ENCODE peak calls at places on chromosomes 6 and 20, in four cellular contexts. One of them, this sample, is unnamed. For H3K36me3, the result is how much of the 10 kb centered on the place peaks cover.

GRCh38 chr6:11710221-11710836 is 68.3 kb downstream of the ADTRP start:
- DNase-seq in ascending aorta: no peak
- DNase-seq in hepatocyte: no peak
- DNase-seq in testis: no peak
- DNase-seq in this sample: no peak

GRCh38 chr20:15991279-15991678 is 582.0 kb downstream of the KIF16B start:
- DNase-seq in ascending aorta: no peak
- DNase-seq in hepatocyte: no peak
- DNase-seq in testis: no peak
- DNase-seq in this sample: no peak

GRCh38 chr6:166998256-166999144 is 697 bp upstream of the CEP43 start:
- DNase-seq in ascending aorta: no peak
- DNase-seq in hepatocyte: peak
- DNase-seq in testis: peak
- DNase-seq in this sample: no peak

GRCh38 chr20:24778585-24779031 is 170.5 kb upstream of the CST7 start:
- DNase-seq in ascending aorta: no peak
- DNase-seq in hepatocyte: no peak
- DNase-seq in testis: no peak
- DNase-seq in this sample: no peak

GRCh38 chr6:156776841-156777576 is at the start of gene ARID1B:
- DNase-seq in ascending aorta: no peak
- DNase-seq in hepatocyte: peak
- DNase-seq in testis: peak
- DNase-seq in this sample: peak

GRCh38 chr6:137817219-137817618 is 49.8 kb upstream of the TNFAIP3 start:
- DNase-seq in ascending aorta: no peak
- DNase-seq in hepatocyte: no peak
- DNase-seq in testis: no peak
- DNase-seq in this sample: no peak

GRCh38 chr6:3999800-4000661 is 78.9 kb downstream of the FAM217A start:
- DNase-seq in ascending aorta: no peak
- DNase-seq in hepatocyte: no peak
- DNase-seq in testis: no peak
- DNase-seq in this sample: no peak

GRCh38 chr6:93799226-93799625 is 379.9 kb upstream of the EPHA7 start:
- DNase-seq in ascending aorta: no peak
- DNase-seq in hepatocyte: no peak
- DNase-seq in testis: no peak
- DNase-seq in this sample: no peak

GRCh38 chr20:32763202-32763999 is 1.2 kb downstream of the DNMT3B start:
- DNase-seq in ascending aorta: no peak
- DNase-seq in hepatocyte: peak
- DNase-seq in testis: peak
- DNase-seq in this sample: no peak

GRCh38 chr6:30322527-30323501 is 3.9 kb upstream of the TRIM39 start:
- DNase-seq in ascending aorta: no peak
- DNase-seq in hepatocyte: no peak
- DNase-seq in testis: no peak
- DNase-seq in this sample: no peak

GRCh38 chr20:44011251-44011940 is 96.7 kb downstream of the TOX2 start:
- DNase-seq in ascending aorta: no peak
- DNase-seq in hepatocyte: no peak
- DNase-seq in testis: no peak
- DNase-seq in this sample: no peak

GRCh38 chr20:63708301-63709148 is 686 bp downstream of the ZGPAT start:
- DNase-seq in ascending aorta: no peak
- DNase-seq in hepatocyte: peak
- DNase-seq in testis: peak
- DNase-seq in this sample: no peak

GRCh38 chr6:147063469-147064031 is 140.7 kb upstream of the STXBP5 start:
- DNase-seq in ascending aorta: no peak
- DNase-seq in hepatocyte: no peak
- DNase-seq in testis: no peak
- DNase-seq in this sample: no peak

GRCh38 chr6:37381579-37381978 is 27.8 kb downstream of the RNF8 start:
- DNase-seq in ascending aorta: no peak
- DNase-seq in hepatocyte: peak
- DNase-seq in testis: peak
- DNase-seq in this sample: no peak

GRCh38 chr20:35575958-35576357 is 34.1 kb downstream of the ERGIC3 start:
- DNase-seq in ascending aorta: no peak
- DNase-seq in hepatocyte: peak
- DNase-seq in testis: no peak
- DNase-seq in this sample: no peak

GRCh38 chr20:36447101-36447500 is 94.2 kb upstream of the MYL9 start:
- DNase-seq in ascending aorta: no peak
- DNase-seq in hepatocyte: peak
- DNase-seq in testis: no peak
- DNase-seq in this sample: no peak

GRCh38 chr6:8085053-8085511 is 17.3 kb downstream of the EEF1E1 start:
- DNase-seq in ascending aorta: peak
- DNase-seq in hepatocyte: peak
- DNase-seq in testis: peak
- DNase-seq in this sample: no peak

GRCh38 chr6:168131464-168132415 is 52.7 kb upstream of the FRMD1 start:
- DNase-seq in ascending aorta: no peak
- DNase-seq in hepatocyte: peak
- DNase-seq in testis: peak
- DNase-seq in this sample: no peak

GRCh38 chr6:83055366-83055964 is 10.2 kb downstream of the UBE3D start:
- DNase-seq in ascending aorta: no peak
- DNase-seq in hepatocyte: peak
- DNase-seq in testis: peak
- DNase-seq in this sample: no peak

GRCh38 chr6:160999508-160999907 is 7.9 kb downstream of the MAP3K4 start:
- DNase-seq in ascending aorta: no peak
- DNase-seq in hepatocyte: no peak
- DNase-seq in testis: no peak
- DNase-seq in this sample: no peak

GRCh38 chr6:167795321-167795811 is 31.3 kb upstream of the AFDN start:
- DNase-seq in ascending aorta: no peak
- DNase-seq in hepatocyte: no peak
- DNase-seq in testis: no peak
- DNase-seq in this sample: no peak

DNA sequence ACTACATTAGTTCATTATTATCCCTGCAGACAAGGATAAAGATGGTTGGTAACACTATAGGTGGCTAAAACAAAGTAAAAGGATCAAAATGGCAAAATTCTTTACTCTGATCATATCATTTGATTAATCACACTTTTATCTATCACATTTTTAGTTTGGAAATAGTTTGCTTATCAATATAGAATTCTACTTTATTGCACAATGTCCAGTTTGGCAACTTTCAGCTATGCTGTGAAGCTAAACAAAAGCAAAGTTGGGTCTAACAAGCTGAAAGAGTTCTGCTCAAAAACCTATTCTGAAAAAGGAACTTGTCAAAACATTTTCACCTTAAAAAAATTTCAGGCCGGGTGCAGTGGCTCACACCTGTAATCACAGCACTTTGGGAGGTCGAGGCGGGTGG is 7.9 kb upstream of the LATS1 start:
- DNase-seq in ascending aorta: no peak
- DNase-seq in hepatocyte: no peak
- DNase-seq in testis: no peak
- DNase-seq in this sample: no peak
- H3K36me3 ChIP-seq in ascending aorta: under half
- H3K36me3 ChIP-seq in hepatocyte: under half
- H3K36me3 ChIP-seq in testis: under half
- H3K36me3 ChIP-seq in this sample: under half

DNA sequence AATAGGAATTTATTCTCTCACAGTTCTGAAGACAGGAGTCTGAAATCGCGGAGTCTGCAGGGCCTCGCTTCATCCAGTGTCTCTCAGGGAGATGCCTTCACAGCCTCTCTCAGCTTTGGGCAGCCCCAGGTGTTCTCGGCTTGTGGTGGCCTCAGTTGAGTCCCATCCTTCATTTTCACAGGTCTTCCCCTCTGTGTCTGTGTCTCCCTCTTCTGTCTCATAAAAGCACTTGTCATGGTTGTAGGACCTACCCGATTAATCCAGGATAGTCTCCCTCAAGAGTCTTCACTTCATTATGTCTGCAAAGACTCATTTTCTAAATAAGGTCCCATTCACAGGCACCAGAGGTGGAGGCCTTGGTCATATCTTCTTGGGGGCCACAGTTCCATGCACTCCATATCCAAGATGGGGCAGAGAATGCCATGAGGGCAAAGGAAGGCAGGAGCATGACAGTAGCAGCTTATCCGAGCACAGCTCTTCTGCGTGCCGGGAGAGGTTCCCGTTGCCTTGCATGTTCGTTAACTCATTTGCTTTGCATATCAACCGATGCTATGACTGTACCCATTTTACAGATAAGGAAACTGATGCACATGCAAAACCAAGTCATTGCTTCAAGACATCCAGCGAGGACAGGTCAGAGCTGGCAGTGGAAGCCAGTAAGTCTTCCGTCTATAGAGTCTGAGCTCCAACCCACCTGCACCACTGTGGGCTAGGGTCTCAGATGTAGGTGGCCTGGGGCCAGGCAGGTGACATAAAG is 363.8 kb upstream of the SULF2 start:
- DNase-seq in ascending aorta: no peak
- DNase-seq in hepatocyte: no peak
- DNase-seq in testis: no peak
- DNase-seq in this sample: no peak
- TF ChIP-seq CTCF in ascending aorta: no peak
- TF ChIP-seq CTCF in hepatocyte: no peak
- TF ChIP-seq CTCF in testis: no peak
- TF ChIP-seq CTCF in this sample: no peak

GRCh38 chr20:53580376-53581111 is 13.1 kb downstream of the ZNF217 start:
- DNase-seq in ascending aorta: no peak
- DNase-seq in hepatocyte: no peak
- DNase-seq in testis: no peak
- DNase-seq in this sample: no peak
- H3K36me3 ChIP-seq in ascending aorta: under half
- H3K36me3 ChIP-seq in hepatocyte: under half
- H3K36me3 ChIP-seq in testis: under half
- H3K36me3 ChIP-seq in this sample: under half

GRCh38 chr6:26543953-26544352 is 5.8 kb downstream of the HMGN4 start:
- DNase-seq in ascending aorta: no peak
- DNase-seq in hepatocyte: no peak
- DNase-seq in testis: no peak
- DNase-seq in this sample: no peak
- TF ChIP-seq CTCF in ascending aorta: peak
- TF ChIP-seq CTCF in hepatocyte: peak
- TF ChIP-seq CTCF in testis: peak
- TF ChIP-seq CTCF in this sample: peak

DNA sequence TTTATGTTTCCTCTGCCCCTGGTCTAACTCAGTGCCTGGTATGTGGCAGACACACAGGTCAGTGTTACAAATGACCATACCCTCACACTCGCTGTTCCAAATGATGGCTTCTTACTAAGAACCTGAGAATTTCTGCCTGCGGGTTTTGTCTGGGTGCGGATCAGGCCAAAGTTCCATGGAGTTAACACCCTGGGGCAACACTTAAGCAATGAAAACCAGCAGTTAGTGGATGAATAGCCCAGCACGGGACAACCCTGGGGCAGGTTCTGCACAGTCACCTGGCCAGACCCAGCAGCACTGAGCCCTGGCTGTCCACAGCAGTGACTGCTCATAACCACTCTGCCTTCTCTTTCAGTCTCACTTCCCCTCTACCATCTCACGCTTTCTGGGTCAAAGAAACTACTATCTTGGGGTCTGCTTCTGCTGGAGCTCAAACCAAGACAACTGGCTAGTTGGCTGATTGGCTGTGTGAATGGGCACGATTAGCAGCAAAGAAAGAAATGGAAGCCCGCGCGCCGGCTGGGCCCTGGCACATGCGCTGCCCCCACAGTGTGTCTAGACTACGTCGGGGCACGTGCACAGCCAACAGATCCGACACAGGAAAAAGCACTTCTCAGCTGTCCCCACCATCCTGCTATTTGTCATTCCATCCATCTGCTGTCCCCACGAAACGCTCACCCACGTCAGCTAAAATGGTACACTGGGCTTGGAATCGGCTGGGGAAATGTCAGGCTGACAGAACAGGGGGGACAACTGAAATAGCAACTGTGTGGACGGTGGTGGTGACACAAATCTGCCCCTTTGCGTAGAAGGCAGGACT is 36.6 kb downstream of the MGME1 start:
- DNase-seq in ascending aorta: no peak
- DNase-seq in hepatocyte: peak
- DNase-seq in testis: no peak
- DNase-seq in this sample: no peak
- H3K36me3 ChIP-seq in ascending aorta: under half
- H3K36me3 ChIP-seq in hepatocyte: under half
- H3K36me3 ChIP-seq in testis: under half
- H3K36me3 ChIP-seq in this sample: under half

This sample was measured in esophagus squamous epithelium.